ENCODE peak calls at places on chromosomes 5 and 9, in six cellular contexts. B, P, Q, H, J and V are unnamed samples.

GRCh38 chr9:21482213-21482612 is at the start of gene IFNE:
- DNase-seq in P (no peak), Q (no peak), H (no peak), J (no peak), B (no peak), V (no peak)

GRCh38 chr5:151523335-151523734 is 67.8 kb downstream of the FAT2 start:
- DNase-seq in H (no peak), B (peak; percentile 52), J (no peak), P (no peak), Q (peak; percentile 63), V (no peak)

GRCh38 chr5:181187500-181188213 is 17.3 kb downstream of the TRIM7 start:
- DNase-seq in J (peak; percentile 63), P (peak; percentile 92), Q (peak; percentile 79), B (peak; percentile 68), H (peak; percentile 67), V (peak; percentile 53)

GRCh38 chr9:105681724-105682123 is 12.6 kb upstream of the TMEM38B start:
- DNase-seq in J (no peak), P (no peak), H (no peak), B (no peak), Q (peak; percentile 92), V (no peak)

GRCh38 chr5:157761690-157762611 is 18.4 kb downstream of the LSM11 start:
- DNase-seq in B (peak; percentile 55), Q (peak; percentile 77), J (no peak), P (no peak), H (no peak), V (no peak)

GRCh38 chr9:96209407-96210031 is 92.5 kb downstream of the HSD17B3 start:
- DNase-seq in H (no peak), J (no peak), P (no peak), Q (peak; percentile 97), B (no peak), V (no peak)

GRCh38 chr9:18906656-18907395 is 126.2 kb downstream of the SAXO1 start:
- DNase-seq in Q (peak; percentile 69), B (no peak), H (no peak), P (no peak), J (no peak), V (no peak)

GRCh38 chr5:78993165-78993564 is 8.1 kb upstream of the ARSB start:
- DNase-seq in B (no peak), H (no peak), Q (no peak), J (no peak), P (no peak), V (no peak)

GRCh38 chr5:34886718-34887117 is 28.6 kb downstream of the RAD1 start:
- DNase-seq in B (no peak), J (no peak), H (no peak), Q (no peak), P (no peak), V (no peak)

GRCh38 chr9:6552738-6553121 is 92.8 kb downstream of the GLDC start:
- DNase-seq in J (no peak), P (no peak), H (no peak), B (no peak), Q (peak; percentile 59), V (no peak)

GRCh38 chr9:136621019-136621733 is 41.5 kb upstream of the EGFL7 start:
- DNase-seq in P (no peak), J (no peak), Q (no peak), H (no peak), B (no peak), V (no peak)

GRCh38 chr9:108093773-108094675 is 604.5 kb upstream of the KLF4 start:
- DNase-seq in P (no peak), B (no peak), J (peak; percentile 57), H (no peak), Q (peak; percentile 69), V (no peak)

GRCh38 chr5:58348996-58349728 is 110.7 kb downstream of the PLK2 start:
- DNase-seq in B (no peak), H (no peak), P (no peak), J (no peak), Q (no peak), V (no peak)

GRCh38 chr5:38780950-38781349 is 64.9 kb upstream of the OSMR start:
- DNase-seq in Q (peak; percentile 89), B (no peak), H (peak; percentile 70), J (no peak), P (peak; percentile 72), V (no peak)

GRCh38 chr5:109390188-109390587 is 19.6 kb downstream of the PJA2 start:
- DNase-seq in B (no peak), Q (no peak), J (no peak), P (no peak), H (no peak), V (no peak)

GRCh38 chr5:72206160-72206559 is 98.9 kb downstream of the MAP1B start:
- DNase-seq in J (no peak), H (no peak), P (no peak), Q (no peak), B (no peak), V (no peak)

GRCh38 chr5:72204946-72205345 is 97.7 kb downstream of the MAP1B start:
- DNase-seq in B (no peak), P (no peak), Q (peak; percentile 58), J (no peak), H (no peak), V (no peak)

GRCh38 chr5:72203251-72203845 is 96.1 kb downstream of the MAP1B start:
- DNase-seq in J (no peak), B (no peak), P (no peak), Q (no peak), H (no peak), V (no peak)

GRCh38 chr5:72206994-72207393 is 99.7 kb downstream of the MAP1B start:
- DNase-seq in J (no peak), Q (no peak), H (no peak), B (no peak), P (no peak), V (no peak)

DNA sequence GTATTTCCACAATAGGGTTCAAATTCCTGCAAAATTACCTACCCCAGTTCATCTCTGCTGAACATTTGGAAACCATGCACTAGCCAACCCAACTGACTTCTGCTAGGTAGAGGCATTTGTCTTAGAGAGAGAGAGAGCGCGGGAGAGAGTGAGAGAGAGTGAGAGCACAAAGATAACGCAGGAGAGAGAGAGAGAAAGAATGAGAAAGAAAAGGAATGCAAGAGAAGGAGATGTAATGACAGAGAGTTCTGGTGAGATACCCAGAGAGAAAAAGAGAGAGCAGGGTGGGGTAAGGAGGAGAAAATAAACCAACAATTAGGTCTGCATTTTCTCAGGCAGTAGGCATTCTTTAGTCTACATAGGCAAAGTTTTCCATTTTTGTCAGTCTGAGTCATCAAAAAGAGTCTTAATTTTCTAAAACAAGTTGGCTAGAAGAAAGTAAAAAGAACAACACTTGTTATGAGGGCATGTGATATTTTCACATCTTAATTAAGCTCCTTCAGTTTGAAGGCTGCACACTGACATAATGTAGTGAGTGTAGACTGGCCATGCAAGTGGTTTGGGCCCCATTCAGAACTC is 98.2 kb downstream of the MAP1B start:
- DNase-seq in P (no peak), J (no peak), Q (no peak), B (no peak), H (no peak), V (no peak)
- TF ChIP-seq CTCF in P (no peak), J (no peak), Q (no peak), B (peak; percentile 8), H (no peak), V (no peak)

GRCh38 chr9:31916591-31917223 is 467.7 kb upstream of the ACO1 start:
- DNase-seq in J (no peak), Q (no peak), B (no peak), P (no peak), H (no peak), V (no peak)
- TF ChIP-seq CTCF in J (no peak), Q (no peak), B (no peak), P (no peak), H (no peak), V (peak; percentile 45)

DNA sequence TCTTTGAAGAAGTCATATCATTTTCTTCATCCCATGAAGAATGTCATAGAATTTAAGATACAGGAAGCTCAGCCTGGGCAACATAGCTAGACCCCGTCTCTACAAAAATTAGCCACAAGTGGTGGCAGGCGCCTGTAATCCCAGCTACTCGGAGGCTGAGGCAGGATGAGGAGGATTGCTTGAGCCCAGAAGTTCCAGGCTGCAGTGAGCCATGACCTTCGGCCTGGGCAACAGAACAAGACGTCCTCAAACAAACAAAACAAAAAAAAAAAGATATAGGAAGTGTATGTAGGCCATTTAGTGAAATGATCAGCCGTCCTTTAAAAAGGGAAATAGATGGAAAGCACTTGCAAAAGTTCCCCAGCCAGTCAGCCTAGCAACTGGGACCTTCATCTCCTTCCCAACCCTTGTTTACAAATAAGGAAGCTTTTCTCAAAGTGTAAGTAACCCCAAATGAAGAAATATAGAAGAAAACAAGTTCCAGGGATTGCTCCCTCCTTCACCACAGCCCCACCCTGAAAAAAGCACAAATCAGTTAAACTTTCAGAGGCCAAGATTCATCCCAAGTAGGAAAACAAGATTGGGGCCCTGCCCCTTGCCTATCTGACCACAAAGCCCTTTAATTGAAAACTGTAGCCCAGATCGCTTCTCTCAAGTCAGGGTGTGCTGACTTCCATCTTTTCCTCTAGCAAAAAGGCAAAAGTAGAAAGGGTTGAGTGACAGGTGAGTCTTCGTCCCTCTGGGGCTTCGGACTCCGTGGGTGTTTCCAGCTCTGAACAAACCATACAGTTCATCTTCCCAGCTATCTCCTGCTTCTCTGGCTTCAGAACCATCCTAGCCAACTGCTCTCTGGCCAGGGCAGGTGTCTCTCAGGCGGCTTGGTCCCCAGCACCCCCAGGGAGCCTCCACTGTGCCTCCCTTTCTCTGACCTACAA is 1.2 kb downstream of the SLC31A2 start:
- DNase-seq in P (no peak), J (peak; percentile 63), H (no peak), B (no peak), Q (no peak), V (no peak)
- TF ChIP-seq CTCF in P (no peak), J (no peak), H (no peak), B (no peak), Q (no peak), V (no peak)

GRCh38 chr5:111074244-111074643 is 2.7 kb downstream of the TSLP start:
- DNase-seq in J (no peak), Q (no peak), B (no peak), P (no peak), H (no peak), V (no peak)

GRCh38 chr5:111070272-111071134 is 1.0 kb upstream of the TSLP start:
- DNase-seq in B (no peak), P (no peak), H (peak; percentile 15), Q (peak; percentile 30), J (peak; percentile 53), V (peak; percentile 30)

GRCh38 chr5:111071413-111071812 is at the start of gene TSLP:
- DNase-seq in P (no peak), B (no peak), H (no peak), J (no peak), Q (no peak), V (no peak)

GRCh38 chr5:111075520-111075919 is 4.0 kb downstream of the TSLP start:
- DNase-seq in Q (peak; percentile 97), B (no peak), J (no peak), P (no peak), H (no peak), V (no peak)

DNA sequence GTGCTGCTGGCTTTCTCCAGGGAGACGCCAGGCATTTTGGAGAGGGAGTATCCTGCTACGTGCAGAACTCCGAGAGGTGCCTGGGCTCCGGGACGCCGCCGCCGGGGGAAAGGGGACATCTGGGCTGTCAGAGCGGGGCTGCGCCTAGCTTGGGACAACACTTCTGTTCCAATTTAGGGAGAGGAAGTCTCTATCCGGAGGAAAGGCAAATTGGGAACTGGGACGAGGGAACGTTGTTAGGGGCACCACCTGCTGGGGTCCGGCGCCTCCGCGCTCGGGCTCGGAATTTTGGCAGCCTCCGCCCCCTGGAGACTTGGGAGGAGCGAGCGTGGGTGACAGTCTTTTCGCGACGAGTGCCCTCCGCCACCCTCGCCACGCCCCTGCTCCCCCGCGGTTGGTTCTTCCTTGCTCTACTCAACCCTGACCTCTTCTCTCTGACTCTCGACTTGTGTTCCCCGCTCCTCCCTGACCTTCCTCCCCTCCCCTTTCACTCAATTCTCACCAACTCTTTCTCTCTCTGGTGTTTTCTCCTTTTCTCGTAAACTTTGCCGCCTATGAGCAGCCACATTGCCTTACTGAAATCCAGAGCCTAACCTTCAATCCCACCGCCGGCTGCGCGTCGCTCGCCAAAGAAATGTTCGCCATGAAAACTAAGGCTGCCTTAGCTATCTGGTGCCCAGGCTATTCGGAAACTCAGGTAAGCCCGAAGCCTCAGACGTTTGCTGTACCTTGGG is 1.6 kb downstream of the TSLP start:
- DNase-seq in P (peak; percentile 75), J (peak; percentile 66), H (peak; percentile 57), B (peak; percentile 42), Q (peak; percentile 20), V (peak; percentile 11)
- TF ChIP-seq CTCF in P (no peak), J (no peak), H (peak; percentile 28), B (no peak), Q (no peak), V (no peak)